ENCODE peak calls at places on chromosomes 12 and 14, in nine cellular contexts. G is endothelial cell of umbilical vein; X is CD8-positive, alpha-beta T cell; H is WERI-Rb-1; W is adrenal gland; F is RWPE2; Z is neural progenitor cell; V is H1; T is A549. D is an unnamed sample.
A peak's percentile ranks its signal among the peaks of the same experiment; 100 is the strongest.

GRCh38 chr12:108800591-108800990 is 56.8 kb downstream of the SSH1 start:
- DNase-seq in Z (no peak), H (no peak), G (no peak), T (no peak), F (no peak), X (no peak), W (no peak), V (no peak), D (no peak)

GRCh38 chr14:94879504-94879903 is 109.6 kb upstream of the GSC start:
- DNase-seq in T (no peak), G (no peak), Z (no peak), V (no peak), H (no peak), W (peak; percentile 70), F (no peak), X (no peak), D (no peak)

GRCh38 chr12:15544589-15544988 is 222.3 kb downstream of the PTPRO start:
- DNase-seq in F (no peak), W (no peak), G (no peak), T (no peak), V (no peak), H (no peak), Z (no peak), X (no peak), D (no peak)

GRCh38 chr12:116881325-116881866 is at the start of gene HRK:
- DNase-seq in T (no peak), X (no peak), W (peak; percentile 19), H (peak; percentile 37), F (no peak), G (no peak), Z (no peak), V (peak; percentile 70), D (peak; percentile 86)

GRCh38 chr12:78062781-78063180 is 232.1 kb downstream of the NAV3 start:
- DNase-seq in Z (no peak), V (no peak), H (no peak), G (peak; percentile 89), X (no peak), T (peak; percentile 10), F (no peak), W (peak; percentile 82), D (no peak)

GRCh38 chr12:94595152-94595551 is 55.2 kb downstream of the TMCC3 start:
- DNase-seq in V (no peak), X (no peak), Z (no peak), G (no peak), F (no peak), W (no peak), T (no peak), H (no peak), D (no peak)

GRCh38 chr12:108691995-108692808 is 39.1 kb downstream of the CORO1C start:
- DNase-seq in F (no peak), V (no peak), H (no peak), T (peak; percentile 40), W (peak; percentile 26), Z (peak; percentile 26), X (no peak), G (peak; percentile 59), D (peak; percentile 72)

GRCh38 chr14:100641274-100641860 is 54.1 kb upstream of the BEGAIN start:
- DNase-seq in V (no peak), X (no peak), H (no peak), F (no peak), Z (no peak), G (no peak), W (no peak), T (no peak), D (no peak)

GRCh38 chr12:19575307-19576243 is 136.3 kb downstream of the AEBP2 start:
- DNase-seq in H (no peak), V (no peak), Z (no peak), W (peak; percentile 82), X (no peak), G (peak; percentile 100), F (no peak), T (peak; percentile 15), D (no peak)

GRCh38 chr14:33408291-33408690 is 469.6 kb downstream of the NPAS3 start:
- DNase-seq in X (no peak), W (no peak), G (no peak), V (no peak), H (no peak), F (no peak), Z (no peak), T (no peak), D (no peak)

GRCh38 chr12:58288191-58288590 is 346.8 kb downstream of the ATP23 start:
- DNase-seq in H (no peak), V (no peak), G (no peak), F (no peak), T (no peak), W (no peak), Z (no peak), X (no peak), D (no peak)

GRCh38 chr14:32905052-32905451 is 33.6 kb upstream of the NPAS3 start:
- DNase-seq in F (no peak), Z (no peak), X (no peak), V (no peak), W (no peak), H (no peak), T (no peak), G (no peak), D (no peak)

DNA sequence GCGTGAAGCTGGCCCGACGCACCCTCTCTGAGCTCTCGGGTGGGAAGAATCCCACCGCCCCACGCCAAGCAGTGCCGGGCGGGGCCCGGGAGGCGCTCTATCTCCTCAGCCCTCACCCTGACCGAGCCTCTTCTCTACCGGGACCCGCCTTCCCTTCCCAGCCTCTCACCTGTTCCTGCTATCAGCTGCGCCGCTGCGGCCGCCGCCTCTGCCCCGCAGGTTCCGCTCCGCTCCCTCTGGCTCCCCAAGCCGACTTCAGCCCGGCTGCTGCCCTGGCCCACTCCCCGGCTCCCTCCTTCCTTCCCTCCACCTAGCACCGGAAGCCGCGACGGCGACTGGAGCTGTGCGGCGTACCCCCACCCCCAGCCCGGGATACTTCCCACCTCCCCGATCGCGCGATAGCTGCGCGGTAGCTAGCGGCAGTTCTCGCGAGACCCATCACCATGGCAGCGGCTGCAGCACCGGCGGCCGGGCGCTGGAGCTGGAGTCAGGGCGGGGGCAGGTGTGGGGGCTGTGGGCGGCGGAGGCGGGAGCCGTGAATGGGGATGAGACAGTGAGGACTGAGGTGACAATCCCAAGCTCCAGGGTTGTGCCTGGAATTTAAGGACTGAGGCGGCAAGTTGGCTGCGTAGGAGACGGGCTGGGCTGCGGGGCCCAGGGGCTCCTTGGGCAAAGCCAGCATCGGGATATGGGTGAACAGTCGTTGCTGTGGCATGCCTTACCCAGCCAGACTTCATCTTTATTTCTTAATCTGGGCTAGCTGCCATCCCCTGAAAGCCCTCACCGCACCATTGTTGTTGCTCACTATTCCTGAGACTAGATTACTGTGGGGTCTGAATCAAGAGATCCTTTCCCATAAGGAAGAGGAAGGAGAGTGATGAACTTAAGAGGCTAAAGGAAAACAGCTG is at the start of gene ARF3:
- DNase-seq in G (peak; percentile 94), V (peak; percentile 96), X (peak; percentile 81), T (peak; percentile 95), F (peak; percentile 94), H (peak; percentile 96), Z (peak; percentile 100), W (peak; percentile 96), D (peak; percentile 100)
- TF ChIP-seq CTCF in G (no peak), V (no peak), X (no peak), T (no peak), F (no peak), H (no peak), Z (no peak), W (no peak), D (peak; percentile 11)

GRCh38 chr12:31899136-31899535 is 60.1 kb upstream of the RESF1 start:
- DNase-seq in H (no peak), X (no peak), G (no peak), T (no peak), V (no peak), Z (no peak), W (no peak), F (no peak), D (no peak)
- H3K9me3 ChIP-seq in H (no peaks in the 10 kb centered on the region), X (peaks cover 12% of the 10 kb centered on the region), G (no peaks in the 10 kb centered on the region), T (no peaks in the 10 kb centered on the region), V (no peaks in the 10 kb centered on the region), Z (no peaks in the 10 kb centered on the region), W (no peaks in the 10 kb centered on the region), F (no peaks in the 10 kb centered on the region), D (peaks cover 7% of the 10 kb centered on the region)

GRCh38 chr12:122200541-122201175 is 2.9 kb upstream of the B3GNT4 start:
- DNase-seq in Z (peak; percentile 49), T (no peak), G (no peak), X (no peak), W (no peak), F (no peak), H (peak; percentile 21), V (no peak), D (peak; percentile 77)
- TF ChIP-seq CTCF in Z (peak; percentile 32), T (no peak), G (no peak), X (no peak), W (no peak), F (no peak), H (peak; percentile 29), V (peak; percentile 57), D (peak; percentile 61)

DNA sequence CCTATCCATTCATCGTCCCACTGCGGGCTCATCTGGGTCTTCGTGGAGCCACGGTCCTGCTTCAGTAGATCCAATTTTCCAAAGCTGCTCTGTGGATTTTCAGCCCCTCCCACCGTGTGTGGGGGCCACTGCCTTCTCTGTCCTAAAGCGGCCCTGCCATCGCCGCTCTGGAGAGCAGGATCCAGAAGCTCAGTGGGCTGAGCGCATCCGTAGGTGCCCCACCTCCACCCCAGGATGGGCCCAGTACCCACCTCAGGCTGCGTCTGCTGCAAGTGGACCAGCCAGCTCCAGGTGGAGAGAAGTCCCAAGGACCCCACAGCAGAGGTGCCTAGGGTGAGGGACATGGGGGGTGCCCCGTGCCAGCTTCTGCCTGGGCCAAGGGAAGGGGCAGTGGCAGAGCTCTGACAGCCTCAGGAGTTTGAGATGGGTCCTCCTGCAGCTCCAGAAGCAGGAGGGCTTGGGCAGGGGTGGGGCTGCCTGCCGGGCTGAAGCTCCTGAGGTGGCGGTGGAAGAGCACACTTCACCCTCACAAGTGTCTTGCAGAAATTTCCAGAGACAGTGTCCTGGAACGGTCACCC is 148.1 kb upstream of the C14orf180 start:
- DNase-seq in T (no peak), W (no peak), G (no peak), V (no peak), F (peak; percentile 58), H (no peak), Z (no peak), X (no peak), D (peak; percentile 22)
- H3K9me3 ChIP-seq in T (no peaks in the 10 kb centered on the region), W (no peaks in the 10 kb centered on the region), G (no peaks in the 10 kb centered on the region), V (no peaks in the 10 kb centered on the region), F (no peaks in the 10 kb centered on the region), H (no peaks in the 10 kb centered on the region), Z (no peaks in the 10 kb centered on the region), X (no peaks in the 10 kb centered on the region), D (no peaks in the 10 kb centered on the region)